ENCODE peak calls at places on chromosomes 2 and 18, in seven cellular contexts. R, V, T, Y, W, Z and P are unnamed samples.

GRCh38 chr2:210226186-210226585 is 939 bp upstream of the ACADL start:
- DNase-seq in R (no peak), V (no peak), T (no peak), Y (no peak), W (no peak), Z (no peak), P (no peak)

GRCh38 chr2:67311536-67311935 is 85.6 kb upstream of the ETAA1 start:
- DNase-seq in R (no peak), V (no peak), T (no peak), Y (no peak), W (peak), Z (no peak), P (no peak)

GRCh38 chr2:2901384-2902345 is 476.0 kb downstream of the EIPR1 start:
- DNase-seq in R (no peak), V (peak), T (no peak), Y (no peak), W (no peak), Z (peak), P (no peak)

GRCh38 chr2:85807756-85808155 is 54.0 kb downstream of the ATOH8 start:
- DNase-seq in R (no peak), V (no peak), T (no peak), Y (no peak), W (no peak), Z (no peak), P (no peak)

GRCh38 chr2:118851650-118852049 is 4.2 kb upstream of the EN1 start:
- DNase-seq in R (no peak), V (no peak), T (no peak), Y (no peak), W (no peak), Z (no peak), P (no peak)

GRCh38 chr2:150482667-150483260 is 4.7 kb downstream of the RND3 start:
- DNase-seq in R (no peak), V (no peak), T (no peak), Y (no peak), W (no peak), Z (no peak), P (no peak)

GRCh38 chr2:1868683-1869141 is 124.4 kb upstream of the PXDN start:
- DNase-seq in R (no peak), V (no peak), T (no peak), Y (no peak), W (peak), Z (no peak), P (no peak)

GRCh38 chr2:125564471-125564870 is 1091.5 kb upstream of the GYPC start:
- DNase-seq in R (no peak), V (no peak), T (no peak), Y (no peak), W (no peak), Z (no peak), P (no peak)

GRCh38 chr2:25920326-25920725 is 42.0 kb upstream of the ASXL2 start:
- DNase-seq in R (no peak), V (no peak), T (no peak), Y (no peak), W (no peak), Z (no peak), P (no peak)

GRCh38 chr2:231490801-231491200 is 26.5 kb upstream of the NCL start:
- DNase-seq in R (no peak), V (no peak), T (no peak), Y (no peak), W (no peak), Z (no peak), P (no peak)

GRCh38 chr18:62505669-62506494 is 16.9 kb upstream of the ZCCHC2 start:
- DNase-seq in R (no peak), V (no peak), T (no peak), Y (no peak), W (no peak), Z (peak), P (peak)

GRCh38 chr2:31238126-31238905 is 4.4 kb downstream of the EHD3 start:
- DNase-seq in R (no peak), V (no peak), T (no peak), Y (no peak), W (no peak), Z (no peak), P (no peak)

GRCh38 chr2:97713296-97714083 is at the start of gene ZAP70:
- DNase-seq in R (no peak), V (peak), T (no peak), Y (no peak), W (no peak), Z (no peak), P (no peak)

GRCh38 chr2:195732569-195732968 is 75.5 kb downstream of the SLC39A10 start:
- DNase-seq in R (no peak), V (no peak), T (no peak), Y (no peak), W (no peak), Z (no peak), P (no peak)

GRCh38 chr2:128362889-128363228 is 44.2 kb upstream of the HS6ST1 start:
- DNase-seq in R (no peak), V (no peak), T (no peak), Y (peak), W (no peak), Z (no peak), P (peak)

DNA sequence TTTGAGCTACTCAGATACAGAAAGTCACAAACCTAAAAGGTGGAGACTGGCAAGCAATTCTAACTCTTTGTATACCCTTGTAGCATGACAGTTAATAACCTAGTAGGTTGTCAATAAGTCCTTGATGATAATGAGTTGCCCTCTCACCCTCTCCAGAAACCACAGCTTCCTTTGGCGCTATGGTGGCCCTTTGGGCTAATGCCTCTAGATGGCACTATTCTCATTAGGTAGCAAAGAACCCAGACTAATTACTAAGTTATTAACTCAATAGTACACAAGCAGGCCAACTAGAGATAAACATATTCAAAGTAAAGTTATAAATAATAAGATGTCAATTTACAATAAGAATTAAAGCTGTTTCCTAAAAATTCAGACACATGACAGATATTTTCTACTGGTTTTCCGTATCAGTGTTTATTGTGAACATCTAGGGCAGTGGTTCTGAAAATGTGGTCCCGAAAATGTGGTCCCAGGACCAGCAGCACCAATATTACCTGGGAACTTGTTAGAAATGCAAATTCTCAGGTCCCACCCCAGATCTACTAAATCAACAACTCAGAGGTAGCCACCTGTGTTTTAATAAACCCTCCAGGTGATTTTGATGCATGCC is 41.1 kb downstream of the LDAH start:
- DNase-seq in R (no peak), V (peak), T (peak), Y (peak), W (peak), Z (no peak), P (peak)
- TF ChIP-seq JUND in R (no peak), V (no peak), T (no peak), Y (no peak), W (no peak), Z (no peak), P (no peak)

DNA sequence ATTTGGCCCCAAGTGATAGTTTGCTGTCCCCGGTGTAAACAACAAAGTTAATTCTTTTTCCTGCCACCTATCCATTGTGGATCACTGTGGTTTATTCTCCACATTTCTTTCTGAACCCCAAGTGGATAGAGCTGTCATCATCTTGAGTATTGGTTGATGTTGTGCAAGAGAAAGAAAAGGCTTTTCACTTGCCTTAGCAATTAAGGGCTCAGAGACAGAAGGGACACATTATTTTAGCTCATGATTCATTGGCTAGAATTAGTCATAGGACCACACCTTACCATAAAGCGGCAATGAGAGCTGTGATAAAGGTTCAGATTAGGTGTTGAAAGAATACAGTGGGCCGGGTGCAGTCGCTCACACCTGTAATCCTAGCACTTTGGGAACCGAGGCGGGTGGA is 442.1 kb upstream of the DCC start:
- DNase-seq in R (no peak), V (no peak), T (no peak), Y (no peak), W (no peak), Z (no peak), P (no peak)
- TF ChIP-seq JUND in R (no peak), V (no peak), T (no peak), Y (no peak), W (no peak), Z (no peak), P (no peak)

DNA sequence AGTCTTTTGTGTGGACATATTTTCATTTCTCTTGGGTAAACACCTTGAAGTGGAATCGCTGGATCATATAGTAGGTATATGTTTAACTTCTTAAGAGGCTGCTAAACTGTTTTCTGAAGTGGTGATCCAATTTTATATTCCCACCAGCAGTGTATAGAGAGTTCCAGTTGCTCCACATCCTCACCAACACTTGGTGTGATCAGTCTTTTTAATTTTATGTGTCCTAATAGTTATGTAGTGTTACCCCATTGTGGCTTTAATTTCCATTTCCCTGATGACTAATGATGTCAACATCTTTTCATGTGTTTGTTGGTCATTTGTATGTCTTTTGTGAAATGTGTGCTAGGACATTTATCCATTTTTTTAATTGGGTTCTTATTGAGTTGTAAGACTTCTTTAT is 56.9 kb downstream of the DGKD start:
- DNase-seq in R (no peak), V (no peak), T (no peak), Y (no peak), W (no peak), Z (no peak), P (no peak)
- TF ChIP-seq JUND in R (no peak), V (no peak), T (no peak), Y (no peak), W (no peak), Z (no peak), P (no peak)

DNA sequence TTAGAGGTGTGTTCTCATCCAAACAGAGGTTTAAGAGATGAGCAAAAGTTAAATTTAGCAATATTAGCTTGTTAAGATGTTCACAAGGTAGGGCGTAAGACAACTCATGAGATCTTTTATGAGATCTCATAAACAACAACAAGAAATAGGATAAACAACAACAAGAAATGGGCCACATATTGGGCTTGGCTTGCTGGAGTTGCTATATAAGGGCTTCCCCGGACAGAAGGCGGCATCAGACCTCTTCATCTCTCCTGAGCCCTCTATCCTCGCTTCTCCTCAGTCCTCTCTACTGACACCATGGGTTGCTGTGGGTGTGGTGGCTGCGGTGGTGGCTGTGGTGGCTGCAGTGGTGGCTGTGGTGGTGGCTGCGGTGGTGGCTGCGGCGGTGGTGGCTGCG is at the start of gene SCYGR8:
- DNase-seq in R (no peak), V (no peak), T (no peak), Y (no peak), W (no peak), Z (no peak), P (no peak)
- TF ChIP-seq JUND in R (no peak), V (no peak), T (no peak), Y (no peak), W (no peak), Z (no peak), P (no peak)

GRCh38 chr2:69566669-69567068 is 76.9 kb downstream of the AAK1 start:
- DNase-seq in R (no peak), V (no peak), T (no peak), Y (no peak), W (no peak), Z (no peak), P (no peak)
- TF ChIP-seq JUND in R (no peak), V (no peak), T (no peak), Y (no peak), W (no peak), Z (no peak), P (no peak)

DNA sequence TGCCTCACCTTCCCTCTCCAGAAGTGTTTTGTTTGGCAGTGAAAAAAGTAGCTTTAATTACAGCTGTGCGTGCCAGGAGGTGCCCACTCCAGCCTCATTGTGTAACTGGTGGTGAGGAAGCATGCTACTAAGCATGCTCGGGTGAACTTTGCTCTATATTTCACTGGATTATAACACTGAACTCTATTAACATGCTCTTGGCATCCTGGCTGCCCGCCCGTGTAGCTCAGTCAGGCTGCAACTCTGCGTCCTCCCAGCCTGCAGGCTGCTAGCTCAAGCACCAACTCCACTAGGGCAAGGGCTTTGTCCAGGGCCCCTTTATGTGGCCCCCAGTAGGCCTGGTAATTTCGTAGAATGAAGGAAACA is 34.4 kb downstream of the IMPA2 start:
- DNase-seq in R (no peak), V (no peak), T (no peak), Y (no peak), W (no peak), Z (no peak), P (no peak)
- TF ChIP-seq JUND in R (no peak), V (no peak), T (no peak), Y (no peak), W (no peak), Z (no peak), P (no peak)

GRCh38 chr2:159094173-159094737 is 125.8 kb downstream of the TANC1 start:
- DNase-seq in R (no peak), V (no peak), T (no peak), Y (no peak), W (no peak), Z (no peak), P (no peak)

GRCh38 chr2:159098374-159098773 is 129.9 kb downstream of the TANC1 start:
- DNase-seq in R (no peak), V (no peak), T (no peak), Y (peak), W (no peak), Z (no peak), P (no peak)

GRCh38 chr2:159096896-159097295 is 128.5 kb downstream of the TANC1 start:
- DNase-seq in R (no peak), V (no peak), T (no peak), Y (peak), W (no peak), Z (no peak), P (no peak)

GRCh38 chr2:159093496-159093895 is 125.1 kb downstream of the TANC1 start:
- DNase-seq in R (no peak), V (no peak), T (no peak), Y (no peak), W (no peak), Z (no peak), P (no peak)

GRCh38 chr2:159095813-159096212 is 127.4 kb downstream of the TANC1 start:
- DNase-seq in R (no peak), V (no peak), T (no peak), Y (no peak), W (no peak), Z (no peak), P (no peak)
- TF ChIP-seq JUND in R (no peak), V (no peak), T (no peak), Y (no peak), W (no peak), Z (no peak), P (no peak)

GRCh38 chr2:241772063-241772499 is 4.5 kb upstream of the GAL3ST2 start:
- DNase-seq in R (no peak), V (peak), T (no peak), Y (no peak), W (no peak), Z (peak), P (no peak)
- TF ChIP-seq JUND in R (no peak), V (no peak), T (no peak), Y (no peak), W (no peak), Z (no peak), P (no peak)

GRCh38 chr2:160647967-160648685 is 154.5 kb upstream of the RBMS1 start:
- DNase-seq in R (no peak), V (no peak), T (no peak), Y (no peak), W (no peak), Z (no peak), P (peak)
- TF ChIP-seq JUND in R (no peak), V (no peak), T (no peak), Y (no peak), W (no peak), Z (no peak), P (no peak)

GRCh38 chr2:217409939-217410820 is 550.3 kb upstream of the TNP1 start:
- DNase-seq in R (no peak), V (no peak), T (no peak), Y (no peak), W (no peak), Z (no peak), P (no peak)
- TF ChIP-seq JUND in R (no peak), V (no peak), T (no peak), Y (no peak), W (no peak), Z (no peak), P (no peak)